ENCODE peak calls at places on chromosomes 6 and 20, in six cellular contexts. H is right cardiac atrium; R is thoracic aorta; K is SJSA1; P is heart left ventricle; Y is Jurkat, Clone E6-1. X is an unnamed sample.

GRCh38 chr6:144990768-144991167 is 705.6 kb downstream of the UTRN start:
- DNase-seq in H (no peak), K (no peak), P (no peak), R (no peak), Y (no peak), X (no peak)

GRCh38 chr20:59221049-59221748 is 57.6 kb downstream of the ZNF831 start:
- DNase-seq in P (peak; percentile 48), K (no peak), Y (no peak), H (peak; percentile 74), R (no peak), X (no peak)

GRCh38 chr20:46348231-46348803 is 40.0 kb upstream of the CDH22 start:
- DNase-seq in Y (no peak), H (peak; percentile 84), P (no peak), K (no peak), R (no peak), X (no peak)

GRCh38 chr6:44060622-44061374 is 66.5 kb downstream of the MRPL14 start:
- DNase-seq in K (no peak), P (no peak), H (no peak), Y (no peak), R (no peak), X (peak; percentile 66)

GRCh38 chr6:50361641-50362331 is 312.1 kb upstream of the DEFB112 start:
- DNase-seq in P (no peak), Y (no peak), H (no peak), K (no peak), R (no peak), X (no peak)

GRCh38 chr6:155524249-155524651 is 68.6 kb upstream of the NOX3 start:
- DNase-seq in H (no peak), Y (no peak), P (no peak), K (peak; percentile 36), R (no peak), X (no peak)

GRCh38 chr6:133277228-133277894 is 36.2 kb downstream of the EYA4 start:
- DNase-seq in P (no peak), H (no peak), K (no peak), R (no peak), Y (no peak), X (no peak)

GRCh38 chr6:164507197-164507957 is 802.0 kb downstream of the C6orf118 start:
- DNase-seq in Y (no peak), R (no peak), H (peak; percentile 44), K (no peak), P (no peak), X (no peak)

GRCh38 chr6:151359486-151359885 is 31.9 kb downstream of the ZBTB2 start:
- DNase-seq in R (no peak), P (no peak), K (no peak), Y (no peak), H (no peak), X (no peak)

GRCh38 chr20:24472426-24472825 is 3.0 kb downstream of the SYNDIG1 start:
- DNase-seq in P (no peak), Y (no peak), R (no peak), K (no peak), H (no peak), X (no peak)

GRCh38 chr6:35718911-35719381 is 17.9 kb upstream of the ARMC12 start:
- DNase-seq in H (peak; percentile 75), R (no peak), Y (peak; percentile 65), K (no peak), P (no peak), X (no peak)

GRCh38 chr6:101668496-101668895 is 275.0 kb downstream of the GRIK2 start:
- DNase-seq in Y (no peak), K (no peak), H (no peak), P (no peak), R (no peak), X (no peak)

GRCh38 chr6:168895102-168895812 is 358.4 kb downstream of the THBS2 start:
- DNase-seq in P (peak; percentile 70), R (no peak), Y (peak; percentile 71), K (peak; percentile 55), H (peak; percentile 93), X (peak; percentile 57)
- H3K4me3 ChIP-seq in P (no peak overlapping the region), R (peak overlapping the region; percentile 21), Y (peak overlapping the region; percentile 23), K (no peak overlapping the region), H (no peak overlapping the region), X (peak overlapping the region; percentile 45)

GRCh38 chr6:116447052-116447451 is 14.1 kb upstream of the CALHM6 start:
- DNase-seq in Y (no peak), P (no peak), H (no peak), R (no peak), K (peak; percentile 55), X (no peak)
- H3K4me3 ChIP-seq in Y (no peak overlapping the region), P (no peak overlapping the region), H (no peak overlapping the region), R (no peak overlapping the region), K (no peak overlapping the region), X (no peak overlapping the region)

DNA sequence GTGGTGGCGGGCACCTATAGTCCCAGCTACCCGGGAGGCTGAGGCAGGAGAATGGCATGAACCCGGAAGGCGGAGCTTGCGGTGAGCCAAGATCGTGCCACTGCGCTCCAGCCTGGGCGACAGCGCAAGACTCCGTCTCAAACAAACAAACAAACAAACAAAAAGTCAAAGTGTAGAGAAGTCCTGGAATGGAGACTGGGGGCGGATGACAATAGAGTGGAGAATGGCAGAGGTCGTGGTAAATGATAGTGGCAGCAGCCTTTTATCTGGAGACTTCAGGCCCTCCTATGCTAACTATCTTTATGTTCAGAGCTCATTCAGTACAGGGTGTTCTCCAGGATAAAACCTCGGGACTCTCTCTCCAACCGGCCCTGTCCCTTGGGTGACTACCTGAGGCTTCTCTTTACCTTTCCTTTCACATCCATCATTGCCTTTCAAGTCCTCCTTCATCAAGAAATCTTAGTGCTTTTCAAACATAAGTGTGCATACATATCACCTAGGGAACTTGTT is 1.4 kb upstream of the FKBPL start:
- DNase-seq in H (no peak), Y (no peak), R (no peak), K (no peak), P (no peak), X (no peak)
- H3K4me3 ChIP-seq in H (no peak overlapping the region), Y (no peak overlapping the region), R (no peak overlapping the region), K (no peak overlapping the region), P (no peak overlapping the region), X (no peak overlapping the region)

DNA sequence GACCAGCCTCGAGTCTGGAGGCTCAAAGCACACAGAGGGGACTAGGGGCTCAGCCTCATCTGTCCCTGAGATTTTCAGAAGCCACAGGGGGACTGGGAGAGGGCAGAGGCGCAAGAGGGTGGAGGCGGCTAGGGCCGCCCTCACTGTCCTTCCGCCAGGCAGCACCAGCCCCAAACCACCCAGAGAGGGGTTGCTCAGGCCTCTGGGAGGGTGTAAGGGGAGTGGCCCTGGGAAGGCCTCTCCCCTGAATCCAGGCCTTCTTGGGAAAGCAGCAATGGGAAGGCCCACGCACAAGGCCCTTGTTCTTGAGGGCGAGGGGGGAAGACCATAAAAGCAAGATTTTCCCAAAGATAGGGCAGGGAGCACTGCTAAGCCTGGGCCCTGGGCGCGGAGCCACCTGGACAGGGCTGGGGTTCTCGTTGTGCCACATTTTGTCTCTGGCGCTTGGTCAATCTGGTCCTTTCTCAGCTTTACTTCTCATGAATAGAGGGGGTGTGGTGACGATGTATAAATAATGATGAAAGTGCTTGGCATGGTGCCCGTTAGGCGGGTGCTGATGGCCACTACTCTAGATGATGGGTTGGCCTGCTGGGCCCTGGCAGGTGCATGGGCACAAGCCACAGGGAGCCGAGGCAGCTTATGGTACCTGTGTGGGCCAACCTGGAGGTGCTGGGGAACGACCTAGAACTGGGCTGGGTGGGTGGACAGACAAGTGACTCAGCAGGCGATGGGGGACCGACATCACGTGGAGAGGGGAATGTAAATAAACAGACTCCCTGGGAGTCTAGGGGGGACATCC is 4.8 kb downstream of the SAMD10 start:
- DNase-seq in H (peak; percentile 60), K (no peak), P (peak; percentile 22), Y (no peak), R (no peak), X (no peak)
- H3K4me3 ChIP-seq in H (no peak overlapping the region), K (no peak overlapping the region), P (no peak overlapping the region), Y (no peak overlapping the region), R (no peak overlapping the region), X (no peak overlapping the region)